ENCODE peak calls at places on chromosomes 5 and 9, in nine cellular contexts. W, R, E, A, D, T, O, Y and Z are unnamed samples.

GRCh38 chr9:18928711-18929110 is 104.3 kb downstream of the SAXO1 start:
- DNase-seq in W (no peak), R (no peak), E (no peak), A (no peak), D (no peak), T (no peak), O (no peak), Y (no peak), Z (no peak)

GRCh38 chr9:134412298-134412711 is 86.0 kb downstream of the RXRA start:
- DNase-seq in W (no peak), R (peak), E (no peak), A (no peak), D (no peak), T (no peak), O (no peak), Y (no peak), Z (no peak)

GRCh38 chr5:130520211-130520610 is 615.9 kb downstream of the CHSY3 start:
- DNase-seq in W (no peak), R (no peak), E (no peak), A (no peak), D (no peak), T (peak), O (no peak), Y (no peak), Z (no peak)

GRCh38 chr5:118796081-118796480 is 192.3 kb downstream of the DTWD2 start:
- DNase-seq in W (no peak), R (no peak), E (no peak), A (no peak), D (no peak), T (peak), O (no peak), Y (no peak), Z (no peak)

GRCh38 chr9:109449036-109449798 is 48.9 kb downstream of the PTPN3 start:
- DNase-seq in W (no peak), R (no peak), E (no peak), A (no peak), D (no peak), T (no peak), O (no peak), Y (no peak), Z (no peak)

GRCh38 chr5:159660401-159660800 is 255.9 kb upstream of the ADRA1B start:
- DNase-seq in W (no peak), R (no peak), E (no peak), A (no peak), D (no peak), T (no peak), O (peak), Y (no peak), Z (no peak)

GRCh38 chr9:13586726-13587392 is 307.4 kb upstream of the MPDZ start:
- DNase-seq in W (no peak), R (no peak), E (no peak), A (no peak), D (no peak), T (no peak), O (no peak), Y (no peak), Z (peak)

GRCh38 chr9:744790-745456 is 96.6 kb upstream of the DMRT1 start:
- DNase-seq in W (no peak), R (no peak), E (no peak), A (no peak), D (no peak), T (no peak), O (no peak), Y (no peak), Z (no peak)

GRCh38 chr5:52743012-52743411 is 44.7 kb upstream of the ITGA1 start:
- DNase-seq in W (no peak), R (no peak), E (no peak), A (no peak), D (peak), T (no peak), O (no peak), Y (no peak), Z (no peak)

GRCh38 chr9:116149844-116150243 is 3.7 kb upstream of the PAPPA start:
- DNase-seq in W (no peak), R (no peak), E (peak), A (no peak), D (peak), T (peak), O (no peak), Y (no peak), Z (peak)

GRCh38 chr5:32767948-32768427 is 56.9 kb downstream of the NPR3 start:
- DNase-seq in W (no peak), R (no peak), E (no peak), A (no peak), D (no peak), T (no peak), O (peak), Y (no peak), Z (no peak)

GRCh38 chr5:7576023-7576715 is 180.2 kb downstream of the ADCY2 start:
- DNase-seq in W (no peak), R (no peak), E (no peak), A (no peak), D (no peak), T (no peak), O (no peak), Y (peak), Z (peak)

GRCh38 chr9:108783318-108784127 is 72.3 kb downstream of the ACTL7B start:
- DNase-seq in W (no peak), R (no peak), E (no peak), A (no peak), D (no peak), T (no peak), O (no peak), Y (no peak), Z (no peak)

GRCh38 chr9:135615666-135616620 is 23.4 kb downstream of the GLT6D1 start:
- DNase-seq in W (no peak), R (no peak), E (no peak), A (no peak), D (no peak), T (no peak), O (no peak), Y (no peak), Z (no peak)

GRCh38 chr9:89114741-89115140 is 63.9 kb downstream of the SHC3 start:
- DNase-seq in W (no peak), R (no peak), E (no peak), A (no peak), D (no peak), T (no peak), O (no peak), Y (no peak), Z (no peak)